ENCODE peak calls at places on chromosome 19, in five cellular contexts. One of them, this sample, is unnamed.

GRCh38 chr19:6536138-6536671 is 5.4 kb downstream of the TNFSF9 start:
- DNase-seq in bronchial epithelial cell: peak; percentile 33
- DNase-seq in tibial artery: no peak
- DNase-seq in PC-3: peak; percentile 83
- DNase-seq in cardiac fibroblast: peak; percentile 39
- DNase-seq in this sample: peak; percentile 54

GRCh38 chr19:5369962-5370367 is 29.4 kb upstream of the PTPRS start:
- DNase-seq in PC-3: peak; percentile 65
- DNase-seq in cardiac fibroblast: peak; percentile 27
- DNase-seq in tibial artery: no peak
- DNase-seq in bronchial epithelial cell: peak; percentile 20
- DNase-seq in this sample: peak; percentile 86

GRCh38 chr19:41707502-41707812 is 969 bp upstream of the CEACAM5 start:
- DNase-seq in PC-3: peak; percentile 38
- DNase-seq in bronchial epithelial cell: no peak
- DNase-seq in tibial artery: no peak
- DNase-seq in cardiac fibroblast: no peak
- DNase-seq in this sample: peak; percentile 52

GRCh38 chr19:42246143-42246868 is 3.9 kb upstream of the GSK3A start:
- DNase-seq in cardiac fibroblast: peak; percentile 87
- DNase-seq in tibial artery: peak; percentile 91
- DNase-seq in bronchial epithelial cell: peak; percentile 64
- DNase-seq in PC-3: peak; percentile 63
- DNase-seq in this sample: peak; percentile 95

GRCh38 chr19:41351339-41352245 is 2.1 kb downstream of the TGFB1 start:
- DNase-seq in bronchial epithelial cell: peak; percentile 55
- DNase-seq in cardiac fibroblast: peak; percentile 63
- DNase-seq in tibial artery: peak; percentile 88
- DNase-seq in PC-3: peak; percentile 35
- DNase-seq in this sample: peak; percentile 73

GRCh38 chr19:53076984-53077383 is 26.2 kb downstream of the ZNF160 start:
- DNase-seq in bronchial epithelial cell: peak; percentile 4
- DNase-seq in tibial artery: no peak
- DNase-seq in cardiac fibroblast: peak; percentile 66
- DNase-seq in PC-3: peak; percentile 13
- DNase-seq in this sample: no peak

GRCh38 chr19:9431475-9431874 is 3.9 kb downstream of the ZNF266 start:
- DNase-seq in PC-3: peak; percentile 54
- DNase-seq in cardiac fibroblast: peak; percentile 30
- DNase-seq in tibial artery: no peak
- DNase-seq in bronchial epithelial cell: peak; percentile 9
- DNase-seq in this sample: no peak

GRCh38 chr19:43503501-43504425 is 783 bp downstream of the PHLDB3 start:
- DNase-seq in tibial artery: peak; percentile 98
- DNase-seq in bronchial epithelial cell: peak; percentile 77
- DNase-seq in PC-3: peak; percentile 91
- DNase-seq in cardiac fibroblast: peak; percentile 91
- DNase-seq in this sample: peak; percentile 97

GRCh38 chr19:2097330-2098327 is 914 bp downstream of the IZUMO4 start:
- DNase-seq in PC-3: no peak
- DNase-seq in cardiac fibroblast: no peak
- DNase-seq in tibial artery: no peak
- DNase-seq in bronchial epithelial cell: no peak
- DNase-seq in this sample: no peak

GRCh38 chr19:14114854-14115253 is 2.7 kb downstream of the PRKACA start:
- DNase-seq in tibial artery: no peak
- DNase-seq in cardiac fibroblast: peak; percentile 40
- DNase-seq in bronchial epithelial cell: no peak
- DNase-seq in PC-3: peak; percentile 46
- DNase-seq in this sample: peak; percentile 89

GRCh38 chr19:40347476-40348124 is 597 bp downstream of the C19orf47 start:
- DNase-seq in cardiac fibroblast: no peak
- DNase-seq in bronchial epithelial cell: no peak
- DNase-seq in PC-3: no peak
- DNase-seq in tibial artery: no peak
- DNase-seq in this sample: no peak

GRCh38 chr19:48290923-48291700 is 21.2 kb downstream of the ZNF114 start:
- DNase-seq in cardiac fibroblast: peak; percentile 88
- DNase-seq in tibial artery: peak; percentile 85
- DNase-seq in PC-3: peak; percentile 78
- DNase-seq in bronchial epithelial cell: peak; percentile 42
- DNase-seq in this sample: peak; percentile 96

GRCh38 chr19:341386-342127 is 3.0 kb downstream of the MIER2 start:
- DNase-seq in cardiac fibroblast: no peak
- DNase-seq in tibial artery: peak; percentile 33
- DNase-seq in bronchial epithelial cell: no peak
- DNase-seq in PC-3: no peak
- DNase-seq in this sample: no peak

GRCh38 chr19:1315470-1316166 is 29.9 kb downstream of the EFNA2 start:
- DNase-seq in PC-3: peak; percentile 50
- DNase-seq in bronchial epithelial cell: no peak
- DNase-seq in tibial artery: no peak
- DNase-seq in cardiac fibroblast: peak; percentile 59
- DNase-seq in this sample: no peak

GRCh38 chr19:9836021-9836420 is 903 bp downstream of the PIN1 start:
- DNase-seq in cardiac fibroblast: peak; percentile 51
- DNase-seq in tibial artery: no peak
- DNase-seq in PC-3: peak; percentile 59
- DNase-seq in bronchial epithelial cell: no peak
- DNase-seq in this sample: no peak

GRCh38 chr19:9906475-9907087 is 29.7 kb downstream of the OLFM2 start:
- DNase-seq in PC-3: no peak
- DNase-seq in tibial artery: no peak
- DNase-seq in cardiac fibroblast: peak; percentile 22
- DNase-seq in bronchial epithelial cell: no peak
- DNase-seq in this sample: no peak

GRCh38 chr19:4305659-4306058 is 1.3 kb downstream of the FSD1 start:
- DNase-seq in bronchial epithelial cell: no peak
- DNase-seq in PC-3: no peak
- DNase-seq in cardiac fibroblast: no peak
- DNase-seq in tibial artery: no peak
- DNase-seq in this sample: no peak

GRCh38 chr19:39379865-39380399 is 11.0 kb downstream of the PAF1 start:
- DNase-seq in bronchial epithelial cell: no peak
- DNase-seq in tibial artery: no peak
- DNase-seq in cardiac fibroblast: no peak
- DNase-seq in PC-3: no peak
- DNase-seq in this sample: no peak

GRCh38 chr19:3330047-3330446 is 36.3 kb upstream of the NFIC start:
- DNase-seq in bronchial epithelial cell: no peak
- DNase-seq in tibial artery: no peak
- DNase-seq in cardiac fibroblast: no peak
- DNase-seq in PC-3: no peak
- DNase-seq in this sample: no peak

GRCh38 chr19:14061751-14062557 is at the start of gene PALM3:
- DNase-seq in cardiac fibroblast: no peak
- DNase-seq in bronchial epithelial cell: no peak
- DNase-seq in PC-3: peak; percentile 52
- DNase-seq in tibial artery: no peak
- DNase-seq in this sample: peak; percentile 80

GRCh38 chr19:46823049-46823448 is 27.6 kb downstream of the AP2S1 start:
- DNase-seq in cardiac fibroblast: no peak
- DNase-seq in PC-3: no peak
- DNase-seq in tibial artery: no peak
- DNase-seq in bronchial epithelial cell: no peak
- DNase-seq in this sample: no peak

GRCh38 chr19:46624958-46625661 is at the start of gene PTGIR:
- DNase-seq in PC-3: no peak
- DNase-seq in bronchial epithelial cell: peak; percentile 29
- DNase-seq in cardiac fibroblast: peak; percentile 91
- DNase-seq in tibial artery: peak; percentile 96
- DNase-seq in this sample: peak; percentile 77

GRCh38 chr19:38617283-38617763 is 430 bp downstream of the MAP4K1 start:
- DNase-seq in cardiac fibroblast: no peak
- DNase-seq in bronchial epithelial cell: no peak
- DNase-seq in PC-3: no peak
- DNase-seq in tibial artery: no peak
- DNase-seq in this sample: no peak

GRCh38 chr19:1423445-1424181 is 14.6 kb upstream of the RPS15 start:
- DNase-seq in cardiac fibroblast: no peak
- DNase-seq in PC-3: no peak
- DNase-seq in bronchial epithelial cell: no peak
- DNase-seq in tibial artery: no peak
- DNase-seq in this sample: no peak

GRCh38 chr19:5170329-5170745 is 170.3 kb downstream of the PTPRS start:
- DNase-seq in tibial artery: no peak
- DNase-seq in PC-3: no peak
- DNase-seq in bronchial epithelial cell: no peak
- DNase-seq in cardiac fibroblast: no peak
- DNase-seq in this sample: no peak

GRCh38 chr19:43651758-43652545 is 12.3 kb upstream of the CADM4 start:
- DNase-seq in bronchial epithelial cell: peak; percentile 53
- DNase-seq in PC-3: peak; percentile 59
- DNase-seq in cardiac fibroblast: peak; percentile 79
- DNase-seq in tibial artery: no peak
- DNase-seq in this sample: no peak

GRCh38 chr19:46416077-46416709 is 2.8 kb upstream of the CCDC8 start:
- DNase-seq in cardiac fibroblast: peak; percentile 95
- DNase-seq in bronchial epithelial cell: peak; percentile 41
- DNase-seq in tibial artery: peak; percentile 92
- DNase-seq in PC-3: peak; percentile 63
- DNase-seq in this sample: no peak

GRCh38 chr19:3343619-3344502 is 22.5 kb upstream of the NFIC start:
- DNase-seq in bronchial epithelial cell: peak; percentile 74
- DNase-seq in cardiac fibroblast: peak; percentile 94
- DNase-seq in tibial artery: peak; percentile 97
- DNase-seq in PC-3: peak; percentile 89
- DNase-seq in this sample: peak; percentile 89

GRCh38 chr19:46350758-46351159 is 3.9 kb downstream of the PPP5C start:
- DNase-seq in cardiac fibroblast: no peak
- DNase-seq in PC-3: no peak
- DNase-seq in tibial artery: no peak
- DNase-seq in bronchial epithelial cell: no peak
- DNase-seq in this sample: no peak

GRCh38 chr19:12095111-12095790 is 30.7 kb downstream of the ZNF844 start:
- DNase-seq in PC-3: no peak
- DNase-seq in tibial artery: no peak
- DNase-seq in bronchial epithelial cell: peak; percentile 19
- DNase-seq in cardiac fibroblast: peak; percentile 6
- DNase-seq in this sample: no peak

GRCh38 chr19:6092329-6093286 is 17.7 kb downstream of the RFX2 start:
- DNase-seq in cardiac fibroblast: peak; percentile 82
- DNase-seq in PC-3: peak; percentile 90
- DNase-seq in bronchial epithelial cell: peak; percentile 98
- DNase-seq in tibial artery: peak; percentile 96
- DNase-seq in this sample: peak; percentile 89

GRCh38 chr19:35038623-35039512 is 2.7 kb upstream of the HPN start:
- DNase-seq in bronchial epithelial cell: no peak
- DNase-seq in PC-3: no peak
- DNase-seq in tibial artery: no peak
- DNase-seq in cardiac fibroblast: no peak
- DNase-seq in this sample: no peak

GRCh38 chr19:1312732-1313694 is 27.3 kb downstream of the EFNA2 start:
- DNase-seq in cardiac fibroblast: peak; percentile 19
- DNase-seq in bronchial epithelial cell: peak; percentile 63
- DNase-seq in PC-3: peak; percentile 69
- DNase-seq in tibial artery: no peak
- DNase-seq in this sample: no peak

GRCh38 chr19:54725321-54725720 is 1.1 kb downstream of the KIR3DL3 start:
- DNase-seq in cardiac fibroblast: no peak
- DNase-seq in bronchial epithelial cell: no peak
- DNase-seq in PC-3: no peak
- DNase-seq in tibial artery: no peak
- DNase-seq in this sample: no peak

GRCh38 chr19:3852614-3853254 is 16.1 kb downstream of the ZFR2 start:
- DNase-seq in PC-3: peak; percentile 88
- DNase-seq in bronchial epithelial cell: peak; percentile 59
- DNase-seq in tibial artery: no peak
- DNase-seq in cardiac fibroblast: peak; percentile 79
- DNase-seq in this sample: no peak

GRCh38 chr19:36488816-36489138 is 584 bp downstream of the ZNF566 start:
- DNase-seq in cardiac fibroblast: peak; percentile 3
- DNase-seq in bronchial epithelial cell: no peak
- DNase-seq in PC-3: peak; percentile 12
- DNase-seq in tibial artery: no peak
- DNase-seq in this sample: no peak

GRCh38 chr19:45890877-45891276 is 4.9 kb upstream of the IRF2BP1 start:
- DNase-seq in cardiac fibroblast: no peak
- DNase-seq in tibial artery: no peak
- DNase-seq in PC-3: no peak
- DNase-seq in bronchial epithelial cell: no peak
- DNase-seq in this sample: no peak

GRCh38 chr19:46197314-46198070 is 32.0 kb upstream of the IGFL1 start:
- DNase-seq in bronchial epithelial cell: no peak
- DNase-seq in tibial artery: no peak
- DNase-seq in PC-3: no peak
- DNase-seq in cardiac fibroblast: no peak
- DNase-seq in this sample: no peak

GRCh38 chr19:19213822-19214558 is 2.2 kb downstream of the NCAN start:
- DNase-seq in PC-3: no peak
- DNase-seq in tibial artery: no peak
- DNase-seq in cardiac fibroblast: no peak
- DNase-seq in bronchial epithelial cell: no peak
- DNase-seq in this sample: no peak
- H3K4me3 ChIP-seq in PC-3: no peak overlapping the region
- H3K4me3 ChIP-seq in tibial artery: no peak overlapping the region
- H3K4me3 ChIP-seq in cardiac fibroblast: no peak overlapping the region
- H3K4me3 ChIP-seq in bronchial epithelial cell: no peak overlapping the region
- H3K4me3 ChIP-seq in this sample: no peak overlapping the region

GRCh38 chr19:51927859-51928258 is 587 bp downstream of the ZNF613 start:
- DNase-seq in PC-3: no peak
- DNase-seq in cardiac fibroblast: no peak
- DNase-seq in tibial artery: no peak
- DNase-seq in bronchial epithelial cell: no peak
- DNase-seq in this sample: no peak

GRCh38 chr19:51921949-51922348 is 5.3 kb upstream of the ZNF613 start:
- DNase-seq in bronchial epithelial cell: no peak
- DNase-seq in tibial artery: no peak
- DNase-seq in PC-3: no peak
- DNase-seq in cardiac fibroblast: no peak
- DNase-seq in this sample: no peak

GRCh38 chr19:51931921-51932320 is 4.6 kb downstream of the ZNF613 start:
- DNase-seq in cardiac fibroblast: no peak
- DNase-seq in PC-3: no peak
- DNase-seq in bronchial epithelial cell: no peak
- DNase-seq in tibial artery: no peak
- DNase-seq in this sample: no peak

GRCh38 chr19:51926426-51926783 is 867 bp upstream of the ZNF613 start:
- DNase-seq in cardiac fibroblast: no peak
- DNase-seq in bronchial epithelial cell: no peak
- DNase-seq in PC-3: no peak
- DNase-seq in tibial artery: no peak
- DNase-seq in this sample: no peak

GRCh38 chr19:51926784-51927741 is at the start of gene ZNF613:
- DNase-seq in cardiac fibroblast: peak; percentile 97
- DNase-seq in PC-3: peak; percentile 94
- DNase-seq in tibial artery: peak; percentile 92
- DNase-seq in bronchial epithelial cell: peak; percentile 86
- DNase-seq in this sample: peak; percentile 96
- TF ChIP-seq CTCF in cardiac fibroblast: peak; percentile 4
- TF ChIP-seq CTCF in PC-3: peak; percentile 53
- TF ChIP-seq CTCF in tibial artery: no peak
- TF ChIP-seq CTCF in bronchial epithelial cell: peak; percentile 46
- TF ChIP-seq CTCF in this sample: no peak

GRCh38 chr19:50657672-50658437 is 8.6 kb downstream of the C19orf81 start:
- DNase-seq in bronchial epithelial cell: peak; percentile 48
- DNase-seq in cardiac fibroblast: peak; percentile 99
- DNase-seq in tibial artery: peak; percentile 74
- DNase-seq in PC-3: peak; percentile 98
- DNase-seq in this sample: peak; percentile 85
- H3K4me3 ChIP-seq in bronchial epithelial cell: peak overlapping the region; percentile 13
- H3K4me3 ChIP-seq in cardiac fibroblast: peak overlapping the region; percentile 31
- H3K4me3 ChIP-seq in tibial artery: no peak overlapping the region
- H3K4me3 ChIP-seq in PC-3: peak overlapping the region; percentile 62
- H3K4me3 ChIP-seq in this sample: no peak overlapping the region

GRCh38 chr19:28980236-28980868 is 232.6 kb downstream of the UQCRFS1 start:
- DNase-seq in cardiac fibroblast: peak; percentile 49
- DNase-seq in PC-3: no peak
- DNase-seq in tibial artery: no peak
- DNase-seq in bronchial epithelial cell: no peak
- DNase-seq in this sample: no peak
- TF ChIP-seq CTCF in cardiac fibroblast: peak; percentile 78
- TF ChIP-seq CTCF in PC-3: no peak
- TF ChIP-seq CTCF in tibial artery: no peak
- TF ChIP-seq CTCF in bronchial epithelial cell: no peak
- TF ChIP-seq CTCF in this sample: no peak

This sample was measured in lower leg skin.